ENCODE peak calls at places on chromosomes 12 and 14, in nine cellular contexts. One of them, this sample, is unnamed.

GRCh38 chr14:96120392-96120791 is 81.2 kb downstream of the C14orf132 start:
- DNase-seq in prostate gland: no peak
- DNase-seq in astrocyte of the cerebellum: no peak
- DNase-seq in lower lobe of right lung: no peak
- DNase-seq in Caco-2: no peak
- DNase-seq in fibroblast of mammary gland: no peak
- DNase-seq in sigmoid colon: no peak
- DNase-seq in AG09309: no peak
- DNase-seq in testis: no peak
- DNase-seq in this sample: no peak

GRCh38 chr12:130641571-130642184 is 74.4 kb downstream of the RIMBP2 start:
- DNase-seq in AG09309: no peak
- DNase-seq in astrocyte of the cerebellum: no peak
- DNase-seq in sigmoid colon: peak; percentile 27
- DNase-seq in Caco-2: no peak
- DNase-seq in fibroblast of mammary gland: no peak
- DNase-seq in prostate gland: no peak
- DNase-seq in testis: no peak
- DNase-seq in lower lobe of right lung: no peak
- DNase-seq in this sample: no peak

GRCh38 chr12:132393245-132393795 is 63.9 kb upstream of the GALNT9 start:
- DNase-seq in Caco-2: no peak
- DNase-seq in prostate gland: no peak
- DNase-seq in astrocyte of the cerebellum: no peak
- DNase-seq in sigmoid colon: peak; percentile 48
- DNase-seq in testis: no peak
- DNase-seq in lower lobe of right lung: no peak
- DNase-seq in fibroblast of mammary gland: no peak
- DNase-seq in AG09309: no peak
- DNase-seq in this sample: no peak

GRCh38 chr12:19620222-19620621 is 180.9 kb downstream of the AEBP2 start:
- DNase-seq in Caco-2: no peak
- DNase-seq in sigmoid colon: no peak
- DNase-seq in AG09309: no peak
- DNase-seq in fibroblast of mammary gland: no peak
- DNase-seq in prostate gland: no peak
- DNase-seq in lower lobe of right lung: no peak
- DNase-seq in testis: no peak
- DNase-seq in astrocyte of the cerebellum: no peak
- DNase-seq in this sample: no peak

GRCh38 chr12:114702462-114702861 is 18.5 kb upstream of the TBX3 start:
- DNase-seq in prostate gland: no peak
- DNase-seq in sigmoid colon: no peak
- DNase-seq in testis: no peak
- DNase-seq in astrocyte of the cerebellum: no peak
- DNase-seq in AG09309: no peak
- DNase-seq in fibroblast of mammary gland: no peak
- DNase-seq in Caco-2: no peak
- DNase-seq in lower lobe of right lung: no peak
- DNase-seq in this sample: no peak

GRCh38 chr14:72666610-72667009 is 227.3 kb downstream of the DPF3 start:
- DNase-seq in Caco-2: no peak
- DNase-seq in sigmoid colon: no peak
- DNase-seq in lower lobe of right lung: no peak
- DNase-seq in astrocyte of the cerebellum: peak; percentile 46
- DNase-seq in AG09309: peak; percentile 46
- DNase-seq in testis: no peak
- DNase-seq in prostate gland: no peak
- DNase-seq in fibroblast of mammary gland: peak; percentile 72
- DNase-seq in this sample: peak; percentile 52

GRCh38 chr12:75790219-75790618 is 241.4 kb downstream of the PHLDA1 start:
- DNase-seq in sigmoid colon: no peak
- DNase-seq in testis: no peak
- DNase-seq in astrocyte of the cerebellum: no peak
- DNase-seq in prostate gland: no peak
- DNase-seq in lower lobe of right lung: no peak
- DNase-seq in AG09309: no peak
- DNase-seq in Caco-2: no peak
- DNase-seq in fibroblast of mammary gland: peak; percentile 37
- DNase-seq in this sample: no peak

GRCh38 chr14:99427632-99428315 is 52.9 kb downstream of the SETD3 start:
- DNase-seq in testis: no peak
- DNase-seq in prostate gland: no peak
- DNase-seq in fibroblast of mammary gland: peak; percentile 43
- DNase-seq in AG09309: no peak
- DNase-seq in lower lobe of right lung: no peak
- DNase-seq in sigmoid colon: no peak
- DNase-seq in astrocyte of the cerebellum: no peak
- DNase-seq in Caco-2: no peak
- DNase-seq in this sample: no peak

GRCh38 chr12:120474092-120474960 is 4.8 kb upstream of the SRSF9 start:
- DNase-seq in AG09309: no peak
- DNase-seq in fibroblast of mammary gland: peak; percentile 71
- DNase-seq in testis: peak; percentile 52
- DNase-seq in sigmoid colon: no peak
- DNase-seq in lower lobe of right lung: no peak
- DNase-seq in Caco-2: peak; percentile 41
- DNase-seq in astrocyte of the cerebellum: no peak
- DNase-seq in prostate gland: peak; percentile 65
- DNase-seq in this sample: no peak

GRCh38 chr12:68403711-68404110 is 71.5 kb upstream of the MDM1 start:
- DNase-seq in testis: no peak
- DNase-seq in sigmoid colon: no peak
- DNase-seq in lower lobe of right lung: no peak
- DNase-seq in Caco-2: no peak
- DNase-seq in prostate gland: no peak
- DNase-seq in fibroblast of mammary gland: peak; percentile 16
- DNase-seq in astrocyte of the cerebellum: no peak
- DNase-seq in AG09309: no peak
- DNase-seq in this sample: no peak

GRCh38 chr14:21098134-21098891 is at the start of gene ZNF219:
- DNase-seq in Caco-2: peak; percentile 70
- DNase-seq in astrocyte of the cerebellum: no peak
- DNase-seq in testis: peak; percentile 75
- DNase-seq in fibroblast of mammary gland: peak; percentile 54
- DNase-seq in sigmoid colon: peak; percentile 86
- DNase-seq in prostate gland: peak; percentile 83
- DNase-seq in AG09309: no peak
- DNase-seq in lower lobe of right lung: peak; percentile 65
- DNase-seq in this sample: no peak

GRCh38 chr12:93572712-93573551 is 457 bp downstream of the SOCS2 start:
- DNase-seq in testis: peak; percentile 43
- DNase-seq in AG09309: no peak
- DNase-seq in prostate gland: no peak
- DNase-seq in sigmoid colon: peak; percentile 72
- DNase-seq in fibroblast of mammary gland: no peak
- DNase-seq in lower lobe of right lung: peak; percentile 51
- DNase-seq in astrocyte of the cerebellum: no peak
- DNase-seq in Caco-2: peak; percentile 48
- DNase-seq in this sample: no peak

GRCh38 chr14:21795456-21795855 is 121.8 kb upstream of the OR4E1 start:
- DNase-seq in testis: no peak
- DNase-seq in sigmoid colon: no peak
- DNase-seq in astrocyte of the cerebellum: no peak
- DNase-seq in Caco-2: no peak
- DNase-seq in AG09309: no peak
- DNase-seq in prostate gland: no peak
- DNase-seq in fibroblast of mammary gland: no peak
- DNase-seq in lower lobe of right lung: no peak
- DNase-seq in this sample: no peak

GRCh38 chr14:74531467-74531866 is 37.9 kb downstream of the ISCA2 start:
- DNase-seq in prostate gland: no peak
- DNase-seq in fibroblast of mammary gland: peak; percentile 58
- DNase-seq in astrocyte of the cerebellum: no peak
- DNase-seq in testis: no peak
- DNase-seq in AG09309: no peak
- DNase-seq in sigmoid colon: no peak
- DNase-seq in Caco-2: peak; percentile 20
- DNase-seq in lower lobe of right lung: no peak
- DNase-seq in this sample: no peak

GRCh38 chr12:43267782-43268181 is 284.2 kb downstream of the ADAMTS20 start:
- DNase-seq in lower lobe of right lung: no peak
- DNase-seq in testis: no peak
- DNase-seq in fibroblast of mammary gland: no peak
- DNase-seq in astrocyte of the cerebellum: no peak
- DNase-seq in AG09309: no peak
- DNase-seq in sigmoid colon: no peak
- DNase-seq in prostate gland: no peak
- DNase-seq in Caco-2: no peak
- DNase-seq in this sample: no peak

GRCh38 chr12:116381744-116382455 is 104.4 kb upstream of the MED13L start:
- DNase-seq in lower lobe of right lung: no peak
- DNase-seq in astrocyte of the cerebellum: peak; percentile 93
- DNase-seq in Caco-2: peak; percentile 66
- DNase-seq in AG09309: peak; percentile 93
- DNase-seq in sigmoid colon: no peak
- DNase-seq in testis: no peak
- DNase-seq in prostate gland: no peak
- DNase-seq in fibroblast of mammary gland: peak; percentile 98
- DNase-seq in this sample: peak; percentile 72

GRCh38 chr12:56028511-56029165 is 7.8 kb downstream of the IKZF4 start:
- DNase-seq in prostate gland: no peak
- DNase-seq in testis: no peak
- DNase-seq in astrocyte of the cerebellum: no peak
- DNase-seq in lower lobe of right lung: no peak
- DNase-seq in AG09309: no peak
- DNase-seq in Caco-2: no peak
- DNase-seq in fibroblast of mammary gland: no peak
- DNase-seq in sigmoid colon: no peak
- DNase-seq in this sample: no peak

GRCh38 chr14:64715628-64716412 is 11.6 kb downstream of the PLEKHG3 start:
- DNase-seq in lower lobe of right lung: no peak
- DNase-seq in fibroblast of mammary gland: no peak
- DNase-seq in astrocyte of the cerebellum: no peak
- DNase-seq in sigmoid colon: peak; percentile 71
- DNase-seq in prostate gland: no peak
- DNase-seq in Caco-2: no peak
- DNase-seq in AG09309: no peak
- DNase-seq in testis: no peak
- DNase-seq in this sample: no peak

GRCh38 chr14:99481745-99482099 is 513 bp downstream of the CCNK start:
- DNase-seq in testis: no peak
- DNase-seq in AG09309: no peak
- DNase-seq in prostate gland: peak; percentile 19
- DNase-seq in sigmoid colon: no peak
- DNase-seq in lower lobe of right lung: no peak
- DNase-seq in astrocyte of the cerebellum: no peak
- DNase-seq in Caco-2: peak; percentile 32
- DNase-seq in fibroblast of mammary gland: peak; percentile 33
- DNase-seq in this sample: no peak

GRCh38 chr14:93987376-93987775 is 9.7 kb upstream of the CCDC197 start:
- DNase-seq in sigmoid colon: no peak
- DNase-seq in lower lobe of right lung: no peak
- DNase-seq in AG09309: no peak
- DNase-seq in fibroblast of mammary gland: no peak
- DNase-seq in astrocyte of the cerebellum: no peak
- DNase-seq in testis: no peak
- DNase-seq in prostate gland: no peak
- DNase-seq in Caco-2: no peak
- DNase-seq in this sample: no peak

GRCh38 chr12:68233498-68233897 is 7.9 kb upstream of the IL26 start:
- DNase-seq in testis: no peak
- DNase-seq in lower lobe of right lung: no peak
- DNase-seq in fibroblast of mammary gland: no peak
- DNase-seq in prostate gland: no peak
- DNase-seq in astrocyte of the cerebellum: no peak
- DNase-seq in sigmoid colon: no peak
- DNase-seq in AG09309: no peak
- DNase-seq in Caco-2: no peak
- DNase-seq in this sample: no peak

GRCh38 chr12:20604408-20604807 is 90.7 kb upstream of the SLCO1C1 start:
- DNase-seq in fibroblast of mammary gland: no peak
- DNase-seq in testis: no peak
- DNase-seq in sigmoid colon: no peak
- DNase-seq in prostate gland: no peak
- DNase-seq in lower lobe of right lung: no peak
- DNase-seq in AG09309: no peak
- DNase-seq in astrocyte of the cerebellum: no peak
- DNase-seq in Caco-2: no peak
- DNase-seq in this sample: no peak

GRCh38 chr12:9750276-9751203 is 10.2 kb downstream of the CD69 start:
- DNase-seq in Caco-2: peak; percentile 72
- DNase-seq in lower lobe of right lung: peak; percentile 50
- DNase-seq in testis: peak; percentile 63
- DNase-seq in fibroblast of mammary gland: peak; percentile 68
- DNase-seq in prostate gland: peak; percentile 28
- DNase-seq in sigmoid colon: peak; percentile 69
- DNase-seq in astrocyte of the cerebellum: peak; percentile 36
- DNase-seq in AG09309: peak; percentile 14
- DNase-seq in this sample: peak; percentile 11
- TF ChIP-seq CTCF in Caco-2: peak; percentile 91
- TF ChIP-seq CTCF in lower lobe of right lung: peak; percentile 88
- TF ChIP-seq CTCF in testis: peak; percentile 80
- TF ChIP-seq CTCF in fibroblast of mammary gland: peak; percentile 79
- TF ChIP-seq CTCF in prostate gland: peak; percentile 61
- TF ChIP-seq CTCF in sigmoid colon: peak; percentile 85
- TF ChIP-seq CTCF in astrocyte of the cerebellum: peak; percentile 80
- TF ChIP-seq CTCF in AG09309: peak; percentile 80
- TF ChIP-seq CTCF in this sample: peak; percentile 84

GRCh38 chr12:91182664-91183455 is at the start of gene DCN:
- DNase-seq in fibroblast of mammary gland: peak; percentile 76
- DNase-seq in prostate gland: no peak
- DNase-seq in astrocyte of the cerebellum: no peak
- DNase-seq in sigmoid colon: no peak
- DNase-seq in AG09309: no peak
- DNase-seq in lower lobe of right lung: no peak
- DNase-seq in Caco-2: no peak
- DNase-seq in testis: no peak
- DNase-seq in this sample: no peak
- H3K4me3 ChIP-seq in fibroblast of mammary gland: peak within 1 kb of the TSS; percentile 51
- H3K4me3 ChIP-seq in prostate gland: peak within 1 kb of the TSS; percentile 12
- H3K4me3 ChIP-seq in astrocyte of the cerebellum: peak within 1 kb of the TSS; percentile 34
- H3K4me3 ChIP-seq in sigmoid colon: peak within 1 kb of the TSS; percentile 18
- H3K4me3 ChIP-seq in AG09309: peak within 1 kb of the TSS; percentile 45
- H3K4me3 ChIP-seq in lower lobe of right lung: peak within 1 kb of the TSS; percentile 43
- H3K4me3 ChIP-seq in Caco-2: no peak within 1 kb of the TSS
- H3K4me3 ChIP-seq in testis: peak within 1 kb of the TSS; percentile 36
- H3K4me3 ChIP-seq in this sample: no peak within 1 kb of the TSS

GRCh38 chr12:113477171-113477841 is 5.6 kb upstream of the LHX5 start:
- DNase-seq in Caco-2: no peak
- DNase-seq in astrocyte of the cerebellum: no peak
- DNase-seq in AG09309: no peak
- DNase-seq in lower lobe of right lung: no peak
- DNase-seq in fibroblast of mammary gland: no peak
- DNase-seq in sigmoid colon: no peak
- DNase-seq in testis: no peak
- DNase-seq in prostate gland: no peak
- DNase-seq in this sample: no peak
- TF ChIP-seq CTCF in Caco-2: no peak
- TF ChIP-seq CTCF in astrocyte of the cerebellum: no peak
- TF ChIP-seq CTCF in AG09309: no peak
- TF ChIP-seq CTCF in lower lobe of right lung: no peak
- TF ChIP-seq CTCF in fibroblast of mammary gland: no peak
- TF ChIP-seq CTCF in sigmoid colon: no peak
- TF ChIP-seq CTCF in testis: no peak
- TF ChIP-seq CTCF in prostate gland: no peak
- TF ChIP-seq CTCF in this sample: no peak

DNA sequence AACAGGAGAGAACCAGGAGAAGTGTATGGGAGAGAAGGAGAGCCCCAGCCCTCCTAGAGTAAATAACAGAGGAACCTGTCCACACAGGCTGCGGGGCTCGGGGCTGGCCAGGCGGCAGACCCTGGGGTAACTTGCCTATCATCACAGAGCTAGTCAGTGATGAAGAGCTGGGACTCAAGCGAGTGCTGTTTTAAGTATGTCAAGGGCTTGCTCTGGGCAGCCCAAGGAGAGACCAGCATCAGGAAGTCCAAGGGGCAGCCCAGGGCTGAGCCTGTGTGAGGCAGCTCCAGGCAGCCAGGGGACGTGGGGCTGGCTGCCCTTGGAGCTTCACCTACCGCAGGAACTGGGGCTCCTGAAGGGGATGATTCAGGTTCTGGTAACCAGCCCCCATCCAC is 10.0 kb downstream of the VWF start:
- DNase-seq in astrocyte of the cerebellum: no peak
- DNase-seq in sigmoid colon: no peak
- DNase-seq in AG09309: no peak
- DNase-seq in Caco-2: no peak
- DNase-seq in fibroblast of mammary gland: no peak
- DNase-seq in testis: no peak
- DNase-seq in prostate gland: no peak
- DNase-seq in lower lobe of right lung: no peak
- DNase-seq in this sample: no peak
- H3K4me3 ChIP-seq in astrocyte of the cerebellum: no peak overlapping the region
- H3K4me3 ChIP-seq in sigmoid colon: no peak overlapping the region
- H3K4me3 ChIP-seq in AG09309: no peak overlapping the region
- H3K4me3 ChIP-seq in Caco-2: no peak overlapping the region
- H3K4me3 ChIP-seq in fibroblast of mammary gland: no peak overlapping the region
- H3K4me3 ChIP-seq in testis: no peak overlapping the region
- H3K4me3 ChIP-seq in prostate gland: no peak overlapping the region
- H3K4me3 ChIP-seq in lower lobe of right lung: no peak overlapping the region
- H3K4me3 ChIP-seq in this sample: no peak overlapping the region

This sample was measured in retinal pigment epithelial cell.